ENCODE peak calls at places on chromosomes 13 and 19, in four cellular contexts. K, N, G and H are unnamed samples.

GRCh38 chr19:18698321-18699167 is 15.1 kb downstream of the CRTC1 start:
- DNase-seq in K (no peak), N (no peak), G (no peak), H (no peak)

GRCh38 chr13:38687246-38688229 is 661 bp downstream of the FREM2 start:
- DNase-seq in N (peak), G (no peak), K (no peak), H (peak)

GRCh38 chr19:13788991-13789390 is 6.3 kb upstream of the ZSWIM4 start:
- DNase-seq in N (no peak), G (no peak), K (no peak), H (no peak)

GRCh38 chr13:93244141-93244917 is 17.7 kb downstream of the GPC6 start:
- DNase-seq in N (no peak), G (no peak), K (no peak), H (no peak)

GRCh38 chr19:23075031-23075733 is 41.6 kb upstream of the ZNF730 start:
- DNase-seq in N (no peak), G (no peak), K (peak), H (peak)

GRCh38 chr13:36819811-36820140 is 754 bp downstream of the RFXAP start:
- DNase-seq in K (peak), N (peak), G (no peak), H (no peak)

GRCh38 chr13:73216381-73216831 is 157.6 kb downstream of the KLF5 start:
- DNase-seq in G (no peak), N (no peak), K (no peak), H (no peak)

GRCh38 chr13:42381165-42381425 is 109.1 kb downstream of the AKAP11 start:
- DNase-seq in N (no peak), K (no peak), G (no peak), H (no peak)

GRCh38 chr19:38663156-38663651 is 15.8 kb downstream of the ACTN4 start:
- DNase-seq in K (no peak), N (no peak), G (no peak), H (no peak)

GRCh38 chr19:53945441-53945840 is 17.3 kb upstream of the CACNG8 start:
- DNase-seq in G (no peak), N (peak), K (peak), H (peak)

GRCh38 chr19:571127-571974 is 1.0 kb upstream of the BSG start:
- DNase-seq in K (peak), N (peak), G (peak), H (no peak)

GRCh38 chr19:51676566-51677083 is 16.5 kb upstream of the SPACA6 start:
- DNase-seq in K (no peak), G (no peak), N (no peak), H (no peak)

GRCh38 chr13:38819053-38819452 is 132.2 kb downstream of the FREM2 start:
- DNase-seq in K (no peak), N (no peak), G (no peak), H (no peak)

GRCh38 chr13:111346281-111346680 is 25.8 kb downstream of the TEX29 start:
- DNase-seq in K (no peak), G (no peak), N (no peak), H (no peak)

GRCh38 chr19:46616631-46617322 is 8.1 kb downstream of the PTGIR start:
- DNase-seq in N (peak), K (peak), G (peak), H (peak)

GRCh38 chr19:49863935-49864320 is 3.4 kb downstream of the PNKP start:
- DNase-seq in G (no peak), N (no peak), K (no peak), H (no peak)

GRCh38 chr13:95185311-95185710 is 115.9 kb downstream of the ABCC4 start:
- DNase-seq in N (no peak), K (no peak), G (no peak), H (no peak)

GRCh38 chr13:102902789-102903347 is 57.0 kb downstream of the ERCC5 start:
- DNase-seq in G (peak), N (no peak), K (no peak), H (no peak)

GRCh38 chr19:9871626-9872338 is 36.7 kb downstream of the PIN1 start:
- DNase-seq in N (no peak), G (peak), K (no peak), H (no peak)

GRCh38 chr13:114025432-114026127 is 51.7 kb upstream of the C13orf46 start:
- DNase-seq in N (no peak), G (no peak), K (no peak), H (peak)

GRCh38 chr13:76647550-76647949 is 238.7 kb downstream of the KCTD12 start:
- DNase-seq in K (no peak), N (no peak), G (no peak), H (no peak)

GRCh38 chr19:46226438-46226973 is 3.0 kb upstream of the IGFL1 start:
- DNase-seq in K (no peak), G (no peak), N (peak), H (no peak)

GRCh38 chr13:50421457-50422130 is 406.4 kb downstream of the KCNRG start:
- DNase-seq in K (no peak), N (no peak), G (no peak), H (no peak)

GRCh38 chr19:46147791-46148288 is at the start of gene IGFL2:
- DNase-seq in G (no peak), K (no peak), N (no peak), H (no peak)

GRCh38 chr13:40408602-40409001 is 257.8 kb downstream of the FOXO1 start:
- DNase-seq in G (no peak), N (no peak), K (no peak), H (no peak)

GRCh38 chr19:50174100-50174793 is 11.2 kb upstream of the IZUMO2 start:
- DNase-seq in G (no peak), N (no peak), K (no peak), H (no peak)

GRCh38 chr13:34044660-34045080 is 226.7 kb downstream of the RFC3 start:
- DNase-seq in K (no peak), N (peak), G (no peak), H (no peak)
- TF ChIP-seq CHD2 in K (no peak), N (no peak), G (no peak), H (no peak)

DNA sequence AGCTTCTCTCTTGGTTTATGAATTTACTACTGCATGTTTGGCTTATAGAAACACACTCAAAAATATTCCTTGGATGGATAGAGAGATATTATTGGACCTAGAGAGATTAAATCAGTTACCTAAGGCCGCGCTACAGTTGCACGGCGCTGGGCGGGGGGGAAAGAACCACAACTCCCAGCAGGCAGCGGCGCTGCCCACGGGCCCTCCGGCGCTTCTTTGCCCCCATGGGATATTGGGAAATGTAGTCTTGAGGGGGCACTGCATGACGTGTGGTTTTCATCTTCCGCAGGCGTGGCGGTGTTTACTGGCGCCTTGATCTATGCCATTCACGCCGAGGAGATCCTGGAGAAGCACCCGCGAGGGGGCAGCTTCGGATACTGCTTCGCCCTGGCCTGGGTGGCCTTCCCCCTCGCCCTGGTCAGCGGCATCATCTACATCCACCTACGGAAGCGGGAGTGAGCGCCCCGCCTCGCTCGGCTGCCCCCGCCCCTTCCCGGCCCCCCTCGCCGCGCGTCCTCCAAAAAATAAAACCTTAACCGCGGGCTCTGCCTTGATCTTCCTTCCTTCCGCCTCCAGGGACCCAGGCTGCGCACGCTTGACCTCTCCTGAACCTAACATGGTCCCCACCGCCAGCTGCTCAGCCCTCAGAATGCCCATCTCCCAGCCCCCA is 4.8 kb downstream of the EMP3 start:
- DNase-seq in G (no peak), N (no peak), K (no peak), H (peak)
- TF ChIP-seq RAD21 in G (no peak), N (no peak), K (no peak), H (peak)

GRCh38 chr13:97199451-97199850 is 22.7 kb upstream of the MBNL2 start:
- DNase-seq in K (no peak), N (no peak), G (no peak), H (no peak)
- TF ChIP-seq CHD2 in K (no peak), N (no peak), G (no peak), H (no peak)

GRCh38 chr13:66543780-66544179 is 686.4 kb downstream of the PCDH9 start:
- DNase-seq in G (no peak), K (no peak), N (peak), H (no peak)

GRCh38 chr13:66547685-66548084 is 682.5 kb downstream of the PCDH9 start:
- DNase-seq in N (no peak), G (no peak), K (no peak), H (no peak)

GRCh38 chr13:66546534-66547379 is 683.4 kb downstream of the PCDH9 start:
- DNase-seq in K (no peak), N (no peak), G (no peak), H (no peak)
- TF ChIP-seq RAD21 in K (no peak), N (no peak), G (no peak), H (no peak)

GRCh38 chr13:26041476-26041875 is 10.3 kb downstream of the SHISA2 start:
- DNase-seq in K (no peak), N (no peak), G (no peak), H (no peak)

GRCh38 chr13:26034018-26034417 is 17.8 kb downstream of the SHISA2 start:
- DNase-seq in K (no peak), G (no peak), N (no peak), H (no peak)

GRCh38 chr13:26038931-26039475 is 12.8 kb downstream of the SHISA2 start:
- DNase-seq in K (no peak), G (no peak), N (no peak), H (no peak)

GRCh38 chr13:26036383-26036782 is 15.4 kb downstream of the SHISA2 start:
- DNase-seq in N (no peak), K (no peak), G (no peak), H (no peak)

DNA sequence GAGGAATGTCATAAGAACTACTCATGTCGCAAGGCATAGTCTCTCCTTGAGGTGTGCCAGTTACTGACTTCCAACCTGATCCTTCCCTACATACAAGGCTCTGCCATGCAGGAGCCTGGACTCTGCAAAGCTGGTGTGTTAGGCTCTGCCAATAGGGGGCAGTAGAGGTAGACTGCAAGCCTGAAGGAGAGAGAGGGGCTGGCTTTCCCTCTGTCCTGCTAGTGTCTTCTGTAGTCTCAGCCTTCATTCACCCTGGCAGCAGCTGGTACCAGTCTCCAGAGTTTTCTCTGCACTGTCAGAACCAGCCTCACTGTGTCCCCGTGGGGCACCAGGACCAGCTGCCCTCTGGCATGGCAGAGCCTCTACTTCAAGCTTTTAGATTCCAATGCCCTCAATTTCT is 14.5 kb downstream of the SHISA2 start:
- DNase-seq in N (peak), G (no peak), K (peak), H (no peak)
- TF ChIP-seq CHD2 in N (no peak), G (no peak), K (no peak), H (no peak)

DNA sequence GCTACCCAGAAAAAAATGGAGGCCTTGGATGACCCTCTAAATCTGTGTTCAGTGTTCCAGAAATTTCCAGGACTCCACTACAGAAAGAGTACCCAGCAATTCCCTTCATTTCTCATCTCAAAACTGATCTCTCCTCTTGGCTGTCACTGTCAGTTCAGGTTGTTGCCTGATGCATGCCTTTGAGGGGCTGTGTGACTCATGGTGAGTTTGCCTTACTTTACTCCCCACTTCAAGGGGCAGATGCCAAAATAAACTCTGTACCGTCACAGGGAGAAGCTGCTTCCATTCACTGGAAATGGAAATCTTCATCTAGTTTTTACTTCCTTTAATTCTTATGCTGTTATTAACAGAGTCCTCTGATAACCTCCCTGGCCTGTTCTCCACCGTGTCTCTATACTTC is 1075.0 kb downstream of the DIAPH3 start:
- DNase-seq in N (no peak), K (no peak), G (no peak), H (no peak)
- TF ChIP-seq RAD21 in N (no peak), K (no peak), G (no peak), H (no peak)

GRCh38 chr19:40466219-40467006 is at the start of gene SPTBN4:
- DNase-seq in N (no peak), G (no peak), K (no peak), H (no peak)
- TF ChIP-seq CHD2 in N (no peak), G (no peak), K (no peak), H (no peak)

DNA sequence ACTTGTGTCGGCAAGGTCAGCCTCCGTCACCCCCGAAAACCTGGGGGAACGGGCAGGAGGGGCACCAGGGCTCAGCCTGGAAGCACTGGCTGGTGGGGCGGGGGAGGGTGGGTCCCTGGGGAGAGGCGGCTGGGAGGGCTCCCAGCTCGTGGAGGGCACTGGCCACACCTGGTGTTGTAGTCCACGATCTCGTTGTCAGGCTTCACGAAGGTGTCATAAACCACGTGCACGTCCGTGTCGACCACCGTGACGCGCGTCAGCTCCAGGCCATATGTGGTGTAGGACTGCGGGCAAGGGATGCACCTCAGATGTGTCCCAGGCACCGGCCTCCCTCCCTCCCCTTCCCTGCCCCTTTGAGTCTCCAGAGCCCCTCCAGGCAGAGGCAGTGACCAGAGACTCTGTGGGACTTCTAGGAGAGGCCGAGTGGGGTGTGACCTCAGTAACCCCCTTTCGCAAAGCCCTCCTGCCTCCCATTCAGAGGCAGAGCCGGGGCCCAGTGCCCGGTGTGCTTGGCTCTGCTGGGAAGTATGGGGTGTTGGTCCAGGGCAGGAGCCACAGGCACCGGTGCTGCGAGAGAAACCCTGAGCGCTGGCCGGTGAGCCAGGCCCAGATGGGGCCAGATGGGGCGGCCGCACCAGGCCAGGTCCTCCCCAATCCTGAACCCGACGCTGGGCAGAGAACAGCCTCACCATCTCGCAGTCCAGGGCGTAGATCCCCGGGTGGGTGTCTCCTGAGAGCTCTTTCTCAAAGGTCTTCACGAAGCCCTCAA is 4.6 kb upstream of the ATP8B3 start:
- DNase-seq in K (no peak), N (no peak), G (no peak), H (no peak)
- TF ChIP-seq RAD21 in K (no peak), N (no peak), G (no peak), H (no peak)